ENCODE peak calls at places on chromosomes 3 and 15, in six cellular contexts. O is CD4-positive, alpha-beta T cell; B is WERI-Rb-1; T is HepG2; L is fibroblast of lung; Z is neural progenitor cell. H is an unnamed sample. For H3K27me3, the result is how much of the 10 kb centered on the place peaks cover.

GRCh38 chr3:38353151-38353550 is 6.6 kb downstream of the XYLB start:
- DNase-seq in O (no peak), B (no peak), T (no peak), L (peak), Z (no peak), H (peak)

GRCh38 chr3:122957707-122958210 is 69.8 kb downstream of the SEMA5B start:
- DNase-seq in O (no peak), B (no peak), T (no peak), L (no peak), Z (no peak), H (peak)

GRCh38 chr15:51380999-51381806 is 39.7 kb downstream of the GLDN start:
- DNase-seq in O (no peak), B (peak), T (peak), L (peak), Z (peak), H (peak)

GRCh38 chr3:94460914-94461313 is 398.1 kb downstream of the NSUN3 start:
- DNase-seq in O (no peak), B (no peak), T (no peak), L (no peak), Z (no peak), H (no peak)

GRCh38 chr15:71792521-71792920 is 17.8 kb upstream of the NR2E3 start:
- DNase-seq in O (no peak), B (no peak), T (no peak), L (peak), Z (no peak), H (peak)

GRCh38 chr3:100316656-100317069 is 17.9 kb upstream of the NIT2 start:
- DNase-seq in O (peak), B (peak), T (peak), L (peak), Z (peak), H (peak)

GRCh38 chr15:40603935-40604334 is 9.9 kb downstream of the KNL1 start:
- DNase-seq in O (no peak), B (no peak), T (no peak), L (no peak), Z (no peak), H (no peak)

GRCh38 chr3:15267502-15267901 is 61.5 kb downstream of the CAPN7 start:
- DNase-seq in O (no peak), B (no peak), T (no peak), L (no peak), Z (no peak), H (no peak)

GRCh38 chr3:183317886-183318845 is 65.1 kb downstream of the B3GNT5 start:
- DNase-seq in O (no peak), B (no peak), T (no peak), L (peak), Z (no peak), H (peak)

GRCh38 chr3:160169139-160169830 is 55.9 kb upstream of the C3orf80 start:
- DNase-seq in O (no peak), B (no peak), T (no peak), L (peak), Z (no peak), H (peak)

GRCh38 chr3:4983739-4984510 is 4.7 kb downstream of the BHLHE40 start:
- DNase-seq in O (peak), B (no peak), T (no peak), L (peak), Z (peak), H (peak)

GRCh38 chr3:83968386-83968785 is 990.4 kb upstream of the CADM2 start:
- DNase-seq in O (no peak), B (no peak), T (no peak), L (no peak), Z (no peak), H (no peak)

GRCh38 chr3:114143817-114144216 is 35.0 kb downstream of the DRD3 start:
- DNase-seq in O (no peak), B (no peak), T (no peak), L (no peak), Z (no peak), H (no peak)

GRCh38 chr3:114151091-114151490 is 27.8 kb downstream of the DRD3 start:
- DNase-seq in O (no peak), B (no peak), T (no peak), L (no peak), Z (no peak), H (no peak)

GRCh38 chr3:114152519-114153151 is 26.2 kb downstream of the DRD3 start:
- DNase-seq in O (peak), B (peak), T (peak), L (peak), Z (peak), H (peak)

GRCh38 chr3:114144909-114145688 is 33.8 kb downstream of the DRD3 start:
- DNase-seq in O (no peak), B (peak), T (no peak), L (peak), Z (no peak), H (peak)

GRCh38 chr3:114147281-114147680 is 31.6 kb downstream of the DRD3 start:
- DNase-seq in O (no peak), B (no peak), T (no peak), L (no peak), Z (no peak), H (no peak)
- H3K27me3 ChIP-seq in O (under half), B (under half), T (under half), L (under half), Z (under half), H (under half)

DNA sequence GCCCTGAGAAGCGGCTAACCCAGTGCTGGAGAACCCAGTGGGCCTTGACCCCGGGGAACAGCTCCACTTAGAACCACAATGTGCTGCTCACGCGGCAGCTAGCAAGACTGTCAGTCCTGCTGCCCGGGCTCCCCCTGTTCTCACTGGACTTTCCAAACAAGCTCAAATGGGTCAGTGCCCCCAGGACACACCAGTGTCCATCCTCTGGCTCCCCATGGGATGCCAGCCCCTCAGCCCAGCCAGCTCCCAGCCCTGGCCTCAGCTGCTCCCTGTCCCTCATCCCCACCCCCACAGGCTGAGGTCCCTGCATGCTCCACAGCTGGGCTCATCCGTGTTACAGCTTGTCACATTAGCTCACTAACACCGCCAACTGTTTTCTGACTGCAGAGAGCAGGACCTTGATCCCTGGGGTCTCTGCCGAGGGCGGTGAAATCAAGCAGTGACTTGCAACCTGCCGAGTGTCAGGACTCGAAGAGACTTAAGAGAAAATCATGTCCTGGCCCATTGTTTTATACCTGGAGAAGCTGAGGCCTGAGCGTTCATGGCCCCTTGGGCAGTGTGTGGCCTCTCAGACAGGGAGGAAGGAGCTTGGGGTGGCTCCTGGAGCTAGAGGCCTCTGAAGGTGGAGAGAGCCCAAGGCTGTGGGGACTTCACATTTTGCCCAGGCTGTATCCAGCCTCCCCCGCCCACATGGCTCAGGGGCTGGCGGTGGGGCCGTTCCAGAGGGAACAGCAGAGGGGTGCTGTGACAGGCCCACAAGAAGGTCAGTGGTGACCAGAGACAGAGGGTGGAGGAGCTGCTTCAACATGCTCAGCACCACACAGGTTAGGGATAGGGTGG is 157.5 kb downstream of the MEGF11 start:
- DNase-seq in O (no peak), B (peak), T (peak), L (no peak), Z (no peak), H (no peak)
- TF ChIP-seq CTCF in O (no peak), B (peak), T (peak), L (no peak), Z (no peak), H (no peak)

GRCh38 chr3:133893683-133894333 is 1.9 kb downstream of the RAB6B start:
- DNase-seq in O (no peak), B (no peak), T (no peak), L (no peak), Z (no peak), H (no peak)

GRCh38 chr3:133894334-133895207 is 1.1 kb downstream of the RAB6B start:
- DNase-seq in O (no peak), B (no peak), T (no peak), L (no peak), Z (peak), H (peak)

GRCh38 chr3:133895208-133896001 is at the start of gene RAB6B:
- DNase-seq in O (no peak), B (peak), T (no peak), L (peak), Z (peak), H (peak)

GRCh38 chr3:133897547-133897946 is 1.9 kb upstream of the RAB6B start:
- DNase-seq in O (no peak), B (no peak), T (no peak), L (no peak), Z (no peak), H (no peak)

GRCh38 chr3:133896002-133896761 is 500 bp upstream of the RAB6B start:
- DNase-seq in O (no peak), B (no peak), T (no peak), L (peak), Z (peak), H (peak)
- H3K27me3 ChIP-seq in O (under half), B (half or more), T (half or more), L (under half), Z (half or more), H (half or more)

DNA sequence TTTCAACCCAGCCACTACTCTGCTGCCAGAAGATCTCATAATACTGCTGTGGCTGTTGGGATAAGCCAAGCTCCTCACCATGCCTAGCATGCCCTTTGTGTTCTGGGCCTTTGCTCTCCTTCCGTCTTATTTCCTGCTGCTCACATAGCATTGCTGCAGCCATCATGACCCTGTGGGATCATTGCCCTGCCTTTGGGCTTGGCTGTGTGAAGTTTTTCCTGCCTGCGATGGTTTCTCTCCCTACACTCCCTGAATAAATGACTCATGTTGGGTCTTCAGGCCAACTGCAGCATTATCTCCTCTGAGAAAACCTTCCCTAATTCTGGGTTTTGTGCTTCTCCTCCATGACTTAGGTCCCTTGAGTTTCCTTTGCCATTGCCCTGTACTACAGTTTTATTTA is 20.8 kb upstream of the TRA2B start:
- DNase-seq in O (no peak), B (no peak), T (no peak), L (no peak), Z (no peak), H (no peak)
- TF ChIP-seq CTCF in O (no peak), B (no peak), T (no peak), L (no peak), Z (no peak), H (no peak)

DNA sequence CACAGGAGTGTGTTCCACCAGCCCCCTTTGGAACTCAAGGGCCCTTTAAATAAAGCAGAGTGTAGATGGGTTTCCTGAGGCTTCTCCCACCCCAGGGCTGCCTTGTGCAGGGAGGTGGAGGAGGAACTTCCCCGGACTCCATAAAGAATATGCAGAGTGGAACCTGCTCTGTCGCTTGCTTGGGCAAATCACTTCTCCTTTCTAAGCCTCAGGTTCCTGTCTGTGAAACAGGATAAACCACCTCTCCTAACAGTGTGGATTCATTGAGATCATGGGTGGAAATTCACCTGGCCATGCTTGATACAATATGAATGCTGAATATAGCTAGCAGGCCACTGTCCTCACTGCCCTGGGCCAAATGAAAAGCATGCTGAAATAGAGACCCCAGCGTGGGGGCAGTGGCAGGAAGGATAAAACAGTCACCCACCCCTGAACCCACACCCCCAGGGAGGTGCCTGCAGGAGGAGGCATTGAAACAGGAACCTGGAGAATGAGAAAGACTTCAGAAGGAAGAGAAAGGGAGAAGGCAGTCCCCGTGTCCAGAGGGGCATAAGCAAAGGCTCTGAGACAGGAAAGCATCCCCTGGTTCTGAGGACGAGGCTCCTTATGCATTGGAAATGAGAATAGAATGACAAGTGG is 41.1 kb upstream of the CHRNB4 start:
- DNase-seq in O (no peak), B (no peak), T (no peak), L (no peak), Z (no peak), H (no peak)
- H3K27me3 ChIP-seq in O (under half), B (under half), T (under half), L (under half), Z (under half), H (under half)

GRCh38 chr3:30894521-30895289 is at the start of gene GADL1:
- DNase-seq in O (no peak), B (peak), T (no peak), L (peak), Z (peak), H (peak)
- TF ChIP-seq CTCF in O (no peak), B (peak), T (peak), L (no peak), Z (peak), H (no peak)

GRCh38 chr3:13034109-13034800 is 39.0 kb downstream of the IQSEC1 start:
- DNase-seq in O (no peak), B (no peak), T (no peak), L (no peak), Z (no peak), H (no peak)
- H3K27me3 ChIP-seq in O (under half), B (under half), T (under half), L (under half), Z (under half), H (under half)

DNA sequence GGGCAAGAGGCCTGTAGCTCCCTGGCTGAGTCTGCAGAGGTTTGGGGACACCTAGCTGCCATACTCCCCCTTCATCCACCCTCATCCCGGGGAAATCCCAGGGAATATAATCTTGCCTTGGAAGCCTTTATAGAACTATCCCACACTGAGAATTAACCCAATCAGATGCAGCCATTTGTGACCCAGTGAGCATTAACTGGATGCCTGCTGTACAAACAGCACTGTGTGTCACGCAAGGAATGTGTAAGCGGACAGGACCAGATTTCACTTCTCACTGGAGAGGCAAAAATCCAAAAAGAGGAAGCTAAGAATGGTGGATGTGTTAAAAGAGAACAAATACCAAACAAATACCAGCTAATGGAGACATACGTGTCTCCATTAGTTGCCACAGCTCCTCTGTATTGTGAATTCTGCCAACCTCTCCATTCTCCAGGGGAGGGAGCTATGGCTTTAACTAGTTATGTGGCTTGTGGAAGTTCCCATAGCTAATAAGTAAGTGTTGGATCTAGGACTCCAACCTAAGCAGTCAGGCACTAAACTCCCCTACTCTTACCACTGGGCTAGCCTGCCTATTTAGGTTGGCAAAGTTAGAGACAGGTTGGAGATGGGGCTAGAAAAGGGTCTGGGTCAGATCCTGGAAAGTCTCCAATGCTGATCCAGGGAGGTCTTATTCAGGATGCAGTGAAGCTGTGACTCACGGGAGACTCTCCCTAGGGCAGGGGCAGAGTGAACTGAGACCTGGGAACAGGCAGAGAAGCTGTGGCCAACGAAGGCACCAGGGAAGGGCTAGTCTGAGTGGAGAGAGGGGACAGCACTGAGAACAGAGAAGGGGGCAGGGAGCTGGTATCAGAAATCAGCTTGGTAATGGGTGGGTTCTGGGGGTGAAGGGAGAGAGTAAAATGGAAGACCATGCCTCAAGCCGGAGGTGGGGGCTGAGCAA is 2.5 kb downstream of the LTF start:
- DNase-seq in O (no peak), B (no peak), T (no peak), L (peak), Z (no peak), H (peak)
- TF ChIP-seq CTCF in O (no peak), B (peak), T (no peak), L (no peak), Z (no peak), H (peak)

DNA sequence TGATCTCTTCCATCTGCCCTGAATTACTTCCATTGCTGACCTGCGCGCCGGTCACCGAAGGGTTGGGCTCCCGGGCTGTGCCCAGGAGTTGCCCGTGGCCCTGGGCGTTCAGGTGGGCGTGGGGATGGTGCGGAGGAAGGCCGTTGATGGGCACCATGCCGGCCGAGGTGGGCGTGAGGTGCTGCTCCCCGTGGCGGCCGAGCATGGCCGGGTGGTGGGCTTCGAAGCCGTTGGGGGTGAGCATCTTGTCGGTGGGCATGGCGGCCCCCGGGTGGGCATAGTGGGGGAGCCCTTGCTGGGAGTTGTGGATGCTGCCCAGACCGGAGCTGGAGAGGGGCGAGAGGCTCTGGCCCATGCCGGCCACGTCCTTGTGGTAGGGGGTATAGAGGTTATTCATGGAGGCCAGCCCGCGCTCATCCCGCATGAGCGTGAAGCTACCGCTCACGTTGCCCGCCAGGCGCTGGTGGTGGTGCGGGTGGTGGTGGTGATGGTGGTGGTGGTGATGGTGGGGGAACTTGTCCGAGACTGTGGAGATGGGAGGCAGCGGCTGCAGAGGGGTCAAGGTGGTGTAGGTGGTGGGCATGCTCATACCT is 1.0 kb downstream of the ONECUT1 start:
- DNase-seq in O (no peak), B (peak), T (no peak), L (no peak), Z (no peak), H (no peak)
- H3K27me3 ChIP-seq in O (half or more), B (under half), T (under half), L (half or more), Z (half or more), H (half or more)

H was measured in cardiac muscle cell.